ENCODE peak calls at places on chromosome 18, in eight cellular contexts. B, C, H, R, U, E, M and V are unnamed samples. For H3K36me3 and H3K4me1, the result is how much of the 10 kb centered on the place peaks cover.

GRCh38 chr18:22322251-22322691 is 95.4 kb downstream of the CTAGE1 start:
- ATAC-seq in B (no peak), C (no peak), H (no peak), R (no peak), U (no peak), E (no peak), M (no peak), V (peak)

GRCh38 chr18:830315-830901 is 18.4 kb upstream of the YES1 start:
- ATAC-seq in B (peak), C (peak), H (no peak), R (no peak), U (peak), E (peak), M (peak), V (peak)

GRCh38 chr18:49565656-49566055 is 3.8 kb downstream of the LIPG start:
- ATAC-seq in B (peak), C (no peak), H (no peak), R (no peak), U (no peak), E (no peak), M (no peak), V (no peak)

GRCh38 chr18:48693006-48693405 is 154.2 kb downstream of the CTIF start:
- ATAC-seq in B (no peak), C (no peak), H (no peak), R (no peak), U (no peak), E (no peak), M (no peak), V (no peak)

GRCh38 chr18:10499230-10499629 is 26.6 kb upstream of the NAPG start:
- ATAC-seq in B (no peak), C (no peak), H (no peak), R (no peak), U (no peak), E (no peak), M (no peak), V (no peak)

GRCh38 chr18:6406910-6407470 is 7.7 kb downstream of the L3MBTL4 start:
- ATAC-seq in B (no peak), C (no peak), H (no peak), R (peak), U (no peak), E (no peak), M (peak), V (no peak)

GRCh38 chr18:23640023-23640422 is 22.7 kb downstream of the ANKRD29 start:
- ATAC-seq in B (no peak), C (no peak), H (no peak), R (peak), U (peak), E (no peak), M (peak), V (no peak)

GRCh38 chr18:14941256-14941655 is 193.3 kb downstream of the ANKRD30B start:
- ATAC-seq in B (no peak), C (peak), H (no peak), R (no peak), U (no peak), E (no peak), M (peak), V (no peak)

GRCh38 chr18:35573531-35573930 is 8.0 kb upstream of the GALNT1 start:
- ATAC-seq in B (no peak), C (no peak), H (no peak), R (no peak), U (no peak), E (no peak), M (no peak), V (no peak)

GRCh38 chr18:56373601-56374000 is 264.8 kb downstream of the TXNL1 start:
- ATAC-seq in B (no peak), C (peak), H (no peak), R (no peak), U (no peak), E (no peak), M (no peak), V (no peak)

GRCh38 chr18:55243852-55244251 is 284.6 kb upstream of the CCDC68 start:
- ATAC-seq in B (peak), C (no peak), H (no peak), R (no peak), U (no peak), E (peak), M (no peak), V (peak)

GRCh38 chr18:22467760-22468553 is 50.2 kb upstream of the CTAGE1 start:
- ATAC-seq in B (no peak), C (peak), H (no peak), R (no peak), U (no peak), E (peak), M (peak), V (peak)

GRCh38 chr18:21826641-21827302 is 86.2 kb downstream of the MIB1 start:
- ATAC-seq in B (peak), C (no peak), H (no peak), R (no peak), U (no peak), E (no peak), M (no peak), V (no peak)

GRCh38 chr18:48356909-48357631 is 52.1 kb downstream of the ZBTB7C start:
- ATAC-seq in B (no peak), C (no peak), H (no peak), R (no peak), U (peak), E (no peak), M (no peak), V (peak)

GRCh38 chr18:38887671-38888020 is 1322.0 kb upstream of the CELF4 start:
- ATAC-seq in B (no peak), C (no peak), H (no peak), R (no peak), U (no peak), E (no peak), M (no peak), V (no peak)

GRCh38 chr18:79934311-79935097 is 16.9 kb downstream of the SLC66A2 start:
- ATAC-seq in B (peak), C (no peak), H (peak), R (peak), U (peak), E (no peak), M (peak), V (peak)

GRCh38 chr18:50986360-50987087 is 18.7 kb downstream of the ELAC1 start:
- ATAC-seq in B (no peak), C (peak), H (no peak), R (no peak), U (no peak), E (peak), M (peak), V (no peak)

GRCh38 chr18:10530852-10531251 is 5.0 kb downstream of the NAPG start:
- ATAC-seq in B (peak), C (peak), H (no peak), R (no peak), U (no peak), E (no peak), M (peak), V (no peak)

GRCh38 chr18:12008842-12009580 is 27.7 kb downstream of the IMPA2 start:
- ATAC-seq in B (no peak), C (no peak), H (no peak), R (peak), U (no peak), E (no peak), M (no peak), V (no peak)

GRCh38 chr18:41226186-41226585 is 728.8 kb upstream of the PIK3C3 start:
- ATAC-seq in B (no peak), C (no peak), H (no peak), R (no peak), U (no peak), E (peak), M (no peak), V (no peak)

GRCh38 chr18:7755753-7756475 is 188.8 kb downstream of the PTPRM start:
- ATAC-seq in B (peak), C (no peak), H (no peak), R (peak), U (no peak), E (peak), M (peak), V (peak)

GRCh38 chr18:52499646-52500045 is 159.6 kb downstream of the DCC start:
- ATAC-seq in B (no peak), C (no peak), H (no peak), R (peak), U (no peak), E (no peak), M (peak), V (no peak)

GRCh38 chr18:78986018-78986481 is 6.4 kb downstream of the SALL3 start:
- ATAC-seq in B (peak), C (peak), H (peak), R (peak), U (peak), E (peak), M (no peak), V (no peak)

GRCh38 chr18:41199212-41199611 is 755.8 kb upstream of the PIK3C3 start:
- ATAC-seq in B (no peak), C (no peak), H (no peak), R (no peak), U (no peak), E (no peak), M (no peak), V (no peak)

GRCh38 chr18:361941-362913 is 94.4 kb upstream of the THOC1 start:
- ATAC-seq in B (peak), C (no peak), H (no peak), R (peak), U (peak), E (peak), M (no peak), V (peak)

GRCh38 chr18:51630706-51631105 is 433.2 kb upstream of the MEX3C start:
- ATAC-seq in B (no peak), C (no peak), H (no peak), R (no peak), U (no peak), E (no peak), M (no peak), V (no peak)

GRCh38 chr18:68925268-68925667 is 127.4 kb downstream of the CCDC102B start:
- ATAC-seq in B (no peak), C (peak), H (no peak), R (peak), U (peak), E (no peak), M (peak), V (no peak)

GRCh38 chr18:59502899-59503245 is 143.8 kb upstream of the LMAN1 start:
- ATAC-seq in B (peak), C (no peak), H (no peak), R (no peak), U (no peak), E (no peak), M (no peak), V (peak)

GRCh38 chr18:41064916-41065315 is 890.1 kb upstream of the PIK3C3 start:
- ATAC-seq in B (no peak), C (no peak), H (no peak), R (no peak), U (no peak), E (no peak), M (no peak), V (no peak)

GRCh38 chr18:61551586-61551985 is 218.4 kb downstream of the CDH20 start:
- ATAC-seq in B (peak), C (peak), H (peak), R (peak), U (peak), E (peak), M (peak), V (no peak)

GRCh38 chr18:50307400-50307737 is 19.9 kb upstream of the CXXC1 start:
- ATAC-seq in B (no peak), C (no peak), H (peak), R (peak), U (peak), E (peak), M (no peak), V (no peak)

DNA sequence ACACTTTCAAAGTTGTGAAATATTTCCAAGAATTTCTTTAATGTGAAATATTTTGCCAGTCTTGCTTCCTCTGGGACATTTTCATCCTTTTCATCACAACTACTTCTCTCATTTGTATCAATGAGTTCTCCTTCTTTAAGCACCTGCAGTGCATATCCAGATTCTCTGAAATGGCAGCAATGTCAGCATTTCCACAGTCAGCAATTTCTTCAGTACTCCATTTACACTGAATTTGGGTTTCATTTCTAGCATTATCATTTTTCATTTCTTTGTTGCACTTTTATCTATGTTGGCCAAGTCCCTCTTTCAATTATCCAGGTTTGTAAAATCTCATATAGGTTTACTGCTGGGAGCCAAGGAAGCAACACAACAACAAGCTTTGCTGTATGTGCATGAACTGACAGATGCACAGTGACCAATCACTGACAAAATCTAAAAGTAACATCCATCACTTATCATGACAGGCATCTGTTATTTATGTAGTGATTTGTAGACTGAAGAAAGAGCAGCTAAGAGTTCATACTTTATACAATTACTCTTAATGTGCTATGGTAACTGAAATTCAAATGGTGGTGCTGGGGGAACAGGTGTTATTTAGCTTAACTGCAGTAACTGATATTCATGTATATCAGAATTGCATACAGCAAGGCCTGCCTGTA is 43.9 kb downstream of the SS18 start:
- ATAC-seq in B (no peak), C (no peak), H (no peak), R (no peak), U (no peak), E (no peak), M (no peak), V (no peak)
- H3K36me3 ChIP-seq in B (under half), C (under half), H (under half), R (under half), U (under half), E (under half), M (under half), V (under half)

GRCh38 chr18:75926811-75927210 is 499.3 kb upstream of the SMIM21 start:
- ATAC-seq in B (no peak), C (peak), H (no peak), R (no peak), U (no peak), E (no peak), M (no peak), V (no peak)

GRCh38 chr18:75923169-75923568 is 495.7 kb upstream of the SMIM21 start:
- ATAC-seq in B (peak), C (peak), H (peak), R (no peak), U (no peak), E (no peak), M (no peak), V (peak)
- H3K27ac ChIP-seq in B (no peak), C (no peak), H (no peak), R (no peak), U (no peak), E (no peak), M (no peak), V (peak)

GRCh38 chr18:9055626-9056025 is 46.9 kb upstream of the NDUFV2 start:
- ATAC-seq in B (no peak), C (peak), H (no peak), R (no peak), U (no peak), E (no peak), M (peak), V (peak)

GRCh38 chr18:9055185-9055584 is 47.3 kb upstream of the NDUFV2 start:
- ATAC-seq in B (no peak), C (peak), H (peak), R (no peak), U (no peak), E (peak), M (peak), V (peak)

GRCh38 chr18:9053814-9054213 is 48.7 kb upstream of the NDUFV2 start:
- ATAC-seq in B (no peak), C (no peak), H (no peak), R (no peak), U (no peak), E (no peak), M (no peak), V (no peak)

GRCh38 chr18:9058426-9058825 is 44.1 kb upstream of the NDUFV2 start:
- ATAC-seq in B (no peak), C (no peak), H (no peak), R (no peak), U (no peak), E (peak), M (no peak), V (no peak)

DNA sequence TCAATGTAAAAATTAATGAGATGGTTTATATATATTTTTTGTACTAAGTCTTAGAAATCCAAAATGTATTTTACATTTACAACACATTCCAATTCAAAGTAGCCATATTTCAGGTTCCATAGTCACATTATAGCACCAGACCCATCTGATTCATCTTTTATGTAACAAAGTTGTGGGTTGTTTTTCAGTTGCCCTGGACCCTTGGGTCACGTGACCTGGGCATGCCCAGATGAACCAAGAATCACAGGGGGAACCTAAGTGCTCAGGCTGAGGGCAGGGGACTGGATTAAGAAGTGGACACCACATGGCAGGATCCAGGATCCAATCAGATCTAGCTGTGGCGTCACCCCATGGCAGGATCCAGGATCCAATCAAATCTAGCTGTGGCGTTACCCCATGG is 44.9 kb upstream of the NDUFV2 start:
- ATAC-seq in B (no peak), C (no peak), H (no peak), R (peak), U (no peak), E (no peak), M (no peak), V (no peak)
- H3K4me1 ChIP-seq in B (under half), C (under half), H (under half), R (under half), U (under half), E (under half), M (under half), V (under half)

GRCh38 chr18:2893676-2894075 is 46.9 kb downstream of the EMILIN2 start:
- ATAC-seq in B (no peak), C (no peak), H (no peak), R (no peak), U (no peak), E (no peak), M (no peak), V (no peak)
- H3K36me3 ChIP-seq in B (under half), C (under half), H (under half), R (under half), U (under half), E (under half), M (under half), V (under half)

GRCh38 chr18:73688161-73688560 is 459.5 kb downstream of the FBXO15 start:
- ATAC-seq in B (no peak), C (no peak), H (no peak), R (no peak), U (no peak), E (no peak), M (no peak), V (no peak)
- H3K27ac ChIP-seq in B (no peak), C (peak), H (no peak), R (no peak), U (no peak), E (peak), M (peak), V (no peak)

GRCh38 chr18:58102020-58102419 is 58.0 kb downstream of the NEDD4L start:
- ATAC-seq in B (no peak), C (no peak), H (no peak), R (no peak), U (peak), E (no peak), M (no peak), V (no peak)
- H3K4me1 ChIP-seq in B (under half), C (under half), H (under half), R (under half), U (half or more), E (under half), M (under half), V (under half)